ENCODE peak calls at places on chromosomes 16 and 17, in nine cellular contexts. D is lower lobe of right lung, J is astrocyte of the spinal cord, H is cardiac muscle cell, Q is psoas muscle, L is stomach, K is fibroblast of pulmonary artery, C is heart left ventricle, Z is neural progenitor cell. M is an unnamed sample.

GRCh38 chr17:958712-959451 is 20.7 kb downstream of the NXN start:
- DNase-seq in D (no peak), J (no peak), H (no peak), Q (no peak), L (no peak), K (no peak), C (no peak), Z (no peak), M (no peak)

GRCh38 chr17:9240659-9241370 is 219.5 kb downstream of the NTN1 start:
- DNase-seq in D (no peak), J (peak), H (peak), Q (peak), L (peak), K (peak), C (peak), Z (peak), M (peak)

GRCh38 chr16:1920727-1921155 is 2.5 kb upstream of the HS3ST6 start:
- DNase-seq in D (no peak), J (no peak), H (no peak), Q (no peak), L (peak), K (no peak), C (no peak), Z (peak), M (no peak)

GRCh38 chr17:4159761-4160160 is 16.8 kb downstream of the CYB5D2 start:
- DNase-seq in D (no peak), J (no peak), H (no peak), Q (no peak), L (no peak), K (no peak), C (no peak), Z (no peak), M (no peak)

GRCh38 chr17:2122641-2123302 is 67.9 kb downstream of the HIC1 start:
- DNase-seq in D (peak), J (peak), H (peak), Q (peak), L (peak), K (peak), C (peak), Z (peak), M (peak)

GRCh38 chr16:84059946-84060901 is 17.6 kb upstream of the SLC38A8 start:
- DNase-seq in D (no peak), J (no peak), H (no peak), Q (peak), L (no peak), K (no peak), C (no peak), Z (no peak), M (no peak)

GRCh38 chr16:85891033-85891775 is 7.8 kb upstream of the IRF8 start:
- DNase-seq in D (no peak), J (no peak), H (no peak), Q (no peak), L (peak), K (no peak), C (no peak), Z (no peak), M (no peak)

GRCh38 chr16:67657751-67658518 is 2.1 kb downstream of the ACD start:
- DNase-seq in D (no peak), J (no peak), H (no peak), Q (no peak), L (no peak), K (no peak), C (no peak), Z (no peak), M (no peak)

GRCh38 chr16:8138666-8139065 is 451.6 kb downstream of the TMEM114 start:
- DNase-seq in D (no peak), J (no peak), H (no peak), Q (no peak), L (no peak), K (no peak), C (no peak), Z (no peak), M (no peak)

GRCh38 chr16:53372942-53373871 is 61.1 kb upstream of the RBL2 start:
- DNase-seq in D (peak), J (no peak), H (no peak), Q (no peak), L (peak), K (no peak), C (no peak), Z (no peak), M (no peak)

GRCh38 chr16:55033225-55034156 is 102.8 kb downstream of the IRX5 start:
- DNase-seq in D (no peak), J (no peak), H (no peak), Q (no peak), L (no peak), K (no peak), C (no peak), Z (no peak), M (no peak)

GRCh38 chr17:76405967-76406647 is 21.7 kb downstream of the SPHK1 start:
- DNase-seq in D (peak), J (no peak), H (no peak), Q (peak), L (peak), K (no peak), C (peak), Z (no peak), M (peak)

GRCh38 chr17:489758-490329 is 137.2 kb upstream of the RPH3AL start:
- DNase-seq in D (peak), J (peak), H (peak), Q (peak), L (peak), K (peak), C (peak), Z (peak), M (peak)

GRCh38 chr16:66845791-66846221 is 1.6 kb downstream of the CA7 start:
- DNase-seq in D (no peak), J (no peak), H (no peak), Q (no peak), L (no peak), K (no peak), C (no peak), Z (no peak), M (no peak)

GRCh38 chr17:67116045-67116575 is 71.8 kb downstream of the CACNG1 start:
- DNase-seq in D (no peak), J (no peak), H (no peak), Q (no peak), L (no peak), K (no peak), C (no peak), Z (no peak), M (no peak)
- TF ChIP-seq CTCF in D (no peak), J (no peak), H (no peak), Q (no peak), L (no peak), K (no peak), C (no peak), Z (peak), M (peak)

GRCh38 chr17:79812206-79812968 is 15.5 kb upstream of the CBX8 start:
- DNase-seq in D (no peak), J (no peak), H (no peak), Q (no peak), L (no peak), K (no peak), C (no peak), Z (peak), M (no peak)

GRCh38 chr17:79813826-79814623 is 17.1 kb upstream of the CBX8 start:
- DNase-seq in D (no peak), J (no peak), H (no peak), Q (no peak), L (no peak), K (no peak), C (no peak), Z (peak), M (no peak)

GRCh38 chr17:79814624-79814965 is 17.7 kb upstream of the CBX8 start:
- DNase-seq in D (no peak), J (no peak), H (no peak), Q (no peak), L (no peak), K (no peak), C (no peak), Z (peak), M (no peak)

GRCh38 chr17:79811888-79812205 is 15.0 kb upstream of the CBX8 start:
- DNase-seq in D (no peak), J (no peak), H (no peak), Q (no peak), L (no peak), K (no peak), C (no peak), Z (no peak), M (no peak)

DNA sequence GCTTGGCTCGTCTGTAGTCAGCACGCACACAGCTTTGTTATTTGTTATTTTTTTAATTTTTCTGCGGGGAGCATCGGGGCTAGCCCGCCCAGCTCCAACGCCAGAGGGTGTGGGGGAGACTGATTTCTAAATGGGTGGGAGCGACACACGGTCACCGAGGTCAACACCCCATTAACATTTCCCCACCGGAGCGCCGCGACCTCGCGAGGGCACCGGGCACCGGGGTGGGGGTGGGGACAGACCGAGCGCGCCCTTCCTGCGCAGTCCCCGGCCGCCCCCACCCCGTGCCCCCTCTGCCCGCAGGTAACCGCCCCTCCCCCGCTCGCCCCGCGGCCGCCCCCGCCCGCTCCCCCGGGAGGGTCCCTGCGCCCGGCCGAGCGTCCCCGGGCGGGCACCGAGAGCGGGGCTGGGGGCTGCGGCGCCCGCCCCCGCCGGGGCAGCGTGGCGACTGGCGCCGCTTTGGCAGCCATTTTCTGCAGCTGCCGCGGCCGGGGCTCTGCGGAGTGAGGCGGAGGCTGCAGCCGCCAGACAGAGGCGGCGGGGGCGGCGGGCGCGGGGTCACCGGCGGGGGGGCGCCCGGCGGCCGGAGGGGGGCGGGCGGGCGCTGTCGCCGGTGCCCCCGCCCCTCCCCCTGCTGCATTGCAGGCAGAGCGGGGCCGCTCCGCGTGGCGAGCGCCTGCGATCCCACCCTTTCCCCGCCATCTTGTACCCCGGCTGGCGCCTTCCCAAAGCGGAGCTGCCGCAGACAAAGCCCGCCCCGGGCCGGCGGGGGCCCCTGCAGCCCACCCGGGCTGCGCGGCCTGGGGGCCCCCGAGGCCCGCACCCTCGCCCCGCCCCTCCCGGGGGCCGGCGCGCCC is 16.3 kb upstream of the CBX8 start:
- DNase-seq in D (no peak), J (no peak), H (peak), Q (no peak), L (no peak), K (no peak), C (no peak), Z (peak), M (no peak)
- H3K4me3 ChIP-seq in D (peak), J (peak), H (peak), Q (peak), L (peak), K (peak), C (peak), Z (peak), M (peak)

GRCh38 chr16:12258806-12259205 is 282.3 kb downstream of the SNX29 start:
- DNase-seq in D (no peak), J (no peak), H (no peak), Q (no peak), L (no peak), K (no peak), C (no peak), Z (no peak), M (no peak)

GRCh38 chr16:12255919-12256665 is 279.6 kb downstream of the SNX29 start:
- DNase-seq in D (no peak), J (no peak), H (no peak), Q (no peak), L (no peak), K (no peak), C (no peak), Z (no peak), M (no peak)

GRCh38 chr16:12259258-12259657 is 282.7 kb downstream of the SNX29 start:
- DNase-seq in D (no peak), J (no peak), H (no peak), Q (no peak), L (no peak), K (no peak), C (no peak), Z (no peak), M (no peak)

GRCh38 chr16:12256880-12257279 is 280.3 kb downstream of the SNX29 start:
- DNase-seq in D (no peak), J (peak), H (no peak), Q (no peak), L (no peak), K (no peak), C (no peak), Z (no peak), M (no peak)

GRCh38 chr16:12257926-12258561 is 281.5 kb downstream of the SNX29 start:
- DNase-seq in D (no peak), J (no peak), H (no peak), Q (no peak), L (no peak), K (no peak), C (peak), Z (peak), M (no peak)
- TF ChIP-seq CTCF in D (no peak), J (no peak), H (no peak), Q (no peak), L (no peak), K (no peak), C (no peak), Z (peak), M (no peak)

GRCh38 chr17:65593870-65594584 is 32.6 kb upstream of the AXIN2 start:
- DNase-seq in D (no peak), J (peak), H (peak), Q (no peak), L (no peak), K (peak), C (no peak), Z (peak), M (no peak)
- H3K4me3 ChIP-seq in D (peak), J (peak), H (no peak), Q (no peak), L (peak), K (peak), C (peak), Z (peak), M (no peak)

GRCh38 chr16:64951681-64952080 is 170.2 kb downstream of the CDH11 start:
- DNase-seq in D (no peak), J (no peak), H (no peak), Q (no peak), L (no peak), K (no peak), C (no peak), Z (no peak), M (no peak)
- TF ChIP-seq CTCF in D (no peak), J (no peak), H (no peak), Q (no peak), L (no peak), K (no peak), C (no peak), Z (no peak), M (no peak)

DNA sequence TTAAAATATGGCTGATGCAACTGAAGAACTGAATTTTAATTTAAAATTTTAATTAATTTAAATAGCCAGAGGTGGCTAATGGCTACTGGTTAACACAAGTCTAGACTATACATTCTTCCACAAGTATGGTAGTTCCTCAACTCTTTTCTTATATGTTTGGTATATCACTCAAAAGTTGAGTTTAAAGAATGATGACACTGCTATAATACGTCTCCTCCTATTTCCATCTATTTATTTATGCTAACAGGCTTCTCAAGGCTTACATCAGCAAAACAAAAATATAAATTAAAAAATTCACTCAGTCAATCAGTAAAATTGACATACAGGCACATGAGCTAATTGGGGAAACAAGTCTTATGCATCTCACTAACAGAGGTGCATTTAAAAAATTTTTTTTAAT is 227.9 kb upstream of the PMFBP1 start:
- DNase-seq in D (no peak), J (no peak), H (no peak), Q (no peak), L (no peak), K (no peak), C (no peak), Z (no peak), M (no peak)
- H3K4me3 ChIP-seq in D (no peak), J (no peak), H (no peak), Q (no peak), L (no peak), K (no peak), C (no peak), Z (no peak), M (no peak)

M was measured in fibroblast of mammary gland.